ENCODE peak calls at places on chromosomes 12 and 14, in seven cellular contexts. Z is fibroblast of lung, M is lower lobe of right lung, C is M059J, N is WTC11, W is HTR-8/SVneo, L is HT1080. U is an unnamed sample.

GRCh38 chr14:93004699-93005082 is 81.7 kb downstream of the CHGA start:
- DNase-seq in Z (no peak), M (no peak), C (no peak), N (no peak), W (no peak), L (no peak), U (no peak)

GRCh38 chr12:101769865-101770264 is 30.6 kb upstream of the SYCP3 start:
- DNase-seq in Z (no peak), M (no peak), C (no peak), N (no peak), W (no peak), L (no peak), U (no peak)

GRCh38 chr14:35458442-35458841 is 53.9 kb upstream of the NFKBIA start:
- DNase-seq in Z (no peak), M (no peak), C (no peak), N (no peak), W (no peak), L (no peak), U (no peak)

GRCh38 chr12:21665816-21666215 is 8.2 kb upstream of the LDHB start:
- DNase-seq in Z (no peak), M (no peak), C (no peak), N (no peak), W (no peak), L (no peak), U (no peak)

GRCh38 chr12:118850244-118850825 is 131.0 kb upstream of the SRRM4 start:
- DNase-seq in Z (no peak), M (peak), C (no peak), N (peak), W (no peak), L (peak), U (no peak)

GRCh38 chr14:51554953-51555352 is 96.8 kb upstream of the FRMD6 start:
- DNase-seq in Z (peak), M (no peak), C (peak), N (no peak), W (no peak), L (peak), U (peak)

GRCh38 chr12:127928615-127929014 is 338.4 kb upstream of the TMEM132C start:
- DNase-seq in Z (peak), M (no peak), C (peak), N (no peak), W (no peak), L (peak), U (peak)

GRCh38 chr12:78470354-78471195 is 394.0 kb upstream of the SYT1 start:
- DNase-seq in Z (peak), M (no peak), C (peak), N (peak), W (peak), L (peak), U (peak)

GRCh38 chr12:101691697-101692096 is 5.7 kb upstream of the CHPT1 start:
- DNase-seq in Z (no peak), M (no peak), C (no peak), N (no peak), W (no peak), L (no peak), U (no peak)

GRCh38 chr14:64746298-64747250 is 42.4 kb downstream of the PLEKHG3 start:
- DNase-seq in Z (peak), M (no peak), C (no peak), N (no peak), W (no peak), L (no peak), U (no peak)

GRCh38 chr12:31368666-31369361 is 42.9 kb upstream of the SINHCAF start:
- DNase-seq in Z (no peak), M (no peak), C (peak), N (peak), W (no peak), L (no peak), U (no peak)

GRCh38 chr12:54135621-54136027 is 53.2 kb downstream of the SMUG1 start:
- DNase-seq in Z (no peak), M (no peak), C (no peak), N (no peak), W (no peak), L (no peak), U (no peak)

GRCh38 chr14:73759183-73759713 is 45.1 kb upstream of the PNMA1 start:
- DNase-seq in Z (peak), M (peak), C (peak), N (no peak), W (no peak), L (no peak), U (no peak)

GRCh38 chr12:73529231-73529630 is 1008.4 kb upstream of the ATXN7L3B start:
- DNase-seq in Z (no peak), M (no peak), C (no peak), N (no peak), W (no peak), L (no peak), U (no peak)

GRCh38 chr12:88334271-88334670 is 192.2 kb downstream of the TMTC3 start:
- DNase-seq in Z (peak), M (no peak), C (peak), N (peak), W (peak), L (peak), U (peak)

GRCh38 chr12:113144771-113145170 is 4.8 kb upstream of the CFAP73 start:
- DNase-seq in Z (no peak), M (no peak), C (no peak), N (no peak), W (no peak), L (no peak), U (no peak)

GRCh38 chr14:61244051-61244450 is 37.1 kb downstream of the TMEM30B start:
- DNase-seq in Z (peak), M (no peak), C (no peak), N (no peak), W (no peak), L (no peak), U (no peak)

GRCh38 chr14:53955671-53956426 is 776 bp downstream of the BMP4 start:
- DNase-seq in Z (peak), M (peak), C (peak), N (peak), W (no peak), L (no peak), U (no peak)

GRCh38 chr14:99207456-99207855 is 64.5 kb downstream of the BCL11B start:
- DNase-seq in Z (no peak), M (no peak), C (no peak), N (no peak), W (no peak), L (no peak), U (no peak)

GRCh38 chr12:92568631-92569128 is 134.1 kb upstream of the PLEKHG7 start:
- DNase-seq in Z (no peak), M (no peak), C (no peak), N (no peak), W (no peak), L (no peak), U (no peak)

GRCh38 chr12:121792607-121793500 is 634 bp downstream of the RHOF start:
- DNase-seq in Z (no peak), M (peak), C (no peak), N (no peak), W (no peak), L (no peak), U (no peak)

GRCh38 chr14:95043732-95044462 is 113.4 kb downstream of the DICER1 start:
- DNase-seq in Z (no peak), M (no peak), C (no peak), N (no peak), W (no peak), L (no peak), U (no peak)

GRCh38 chr12:91413591-91413990 is 231.0 kb upstream of the DCN start:
- DNase-seq in Z (peak), M (no peak), C (peak), N (no peak), W (peak), L (peak), U (peak)

GRCh38 chr14:85764809-85765208 is 234.9 kb downstream of the FLRT2 start:
- DNase-seq in Z (peak), M (no peak), C (no peak), N (no peak), W (no peak), L (no peak), U (peak)

GRCh38 chr14:99660006-99660566 is 15.2 kb downstream of the HHIPL1 start:
- DNase-seq in Z (no peak), M (no peak), C (no peak), N (no peak), W (no peak), L (no peak), U (no peak)

GRCh38 chr14:72810201-72810600 is 83.7 kb downstream of the DPF3 start:
- DNase-seq in Z (no peak), M (no peak), C (no peak), N (no peak), W (no peak), L (no peak), U (no peak)

GRCh38 chr12:120206228-120206627 is 5.3 kb upstream of the RPLP0 start:
- DNase-seq in Z (no peak), M (no peak), C (no peak), N (no peak), W (no peak), L (no peak), U (no peak)

GRCh38 chr14:61438860-61439765 is 117.7 kb downstream of the PRKCH start:
- DNase-seq in Z (peak), M (peak), C (peak), N (peak), W (no peak), L (peak), U (peak)

GRCh38 chr14:51539571-51540037 is 112.1 kb upstream of the FRMD6 start:
- DNase-seq in Z (peak), M (no peak), C (peak), N (no peak), W (peak), L (peak), U (peak)

GRCh38 chr12:92185052-92185451 is 39.4 kb upstream of the BTG1 start:
- DNase-seq in Z (no peak), M (no peak), C (no peak), N (no peak), W (no peak), L (no peak), U (no peak)

GRCh38 chr14:23941669-23942068 is 11.9 kb upstream of the DHRS4 start:
- DNase-seq in Z (no peak), M (no peak), C (no peak), N (no peak), W (no peak), L (no peak), U (no peak)

GRCh38 chr14:74915426-74915825 is 7.6 kb downstream of the RPS6KL1 start:
- DNase-seq in Z (no peak), M (no peak), C (no peak), N (no peak), W (no peak), L (no peak), U (no peak)

GRCh38 chr12:89183985-89184435 is 168.3 kb downstream of the DUSP6 start:
- DNase-seq in Z (no peak), M (peak), C (no peak), N (no peak), W (no peak), L (no peak), U (no peak)

GRCh38 chr14:94469261-94469660 is 6.7 kb downstream of the SERPINA9 start:
- DNase-seq in Z (no peak), M (no peak), C (no peak), N (no peak), W (no peak), L (no peak), U (no peak)

U was measured in H4.